ENCODE peak calls at places on chromosome 13, in seven cellular contexts. W, M, E, I, Q, D and L are unnamed samples.
A peak's percentile ranks its signal among the peaks of the same experiment; 100 is the strongest.

GRCh38 chr13:112253631-112254030 is 122.5 kb upstream of the SPACA7 start:
- DNase-seq in W (no peak), M (no peak), E (no peak), I (no peak), Q (no peak), D (no peak), L (no peak)

GRCh38 chr13:101397742-101398141 is 18.6 kb downstream of the NALCN start:
- DNase-seq in W (no peak), M (no peak), E (peak; percentile 55), I (peak; percentile 80), Q (no peak), D (peak; percentile 96), L (peak; percentile 75)

GRCh38 chr13:62113145-62113544 is 697.5 kb upstream of the PCDH20 start:
- DNase-seq in W (no peak), M (no peak), E (peak; percentile 45), I (peak; percentile 5), Q (no peak), D (no peak), L (no peak)

GRCh38 chr13:112693831-112694497 is 4.1 kb downstream of the ATP11A start:
- DNase-seq in W (no peak), M (no peak), E (peak; percentile 65), I (peak; percentile 63), Q (no peak), D (peak; percentile 36), L (peak; percentile 79)

GRCh38 chr13:39820606-39821005 is 165.1 kb downstream of the COG6 start:
- DNase-seq in W (no peak), M (no peak), E (no peak), I (no peak), Q (no peak), D (no peak), L (no peak)

GRCh38 chr13:52882803-52883202 is 34.4 kb upstream of the PCDH8 start:
- DNase-seq in W (no peak), M (no peak), E (no peak), I (no peak), Q (no peak), D (no peak), L (no peak)

GRCh38 chr13:81184556-81185265 is 843.8 kb upstream of the SPRY2 start:
- DNase-seq in W (no peak), M (no peak), E (no peak), I (peak; percentile 52), Q (no peak), D (peak; percentile 66), L (peak; percentile 56)

GRCh38 chr13:106212436-106213010 is 322.9 kb downstream of the EFNB2 start:
- DNase-seq in W (no peak), M (no peak), E (no peak), I (no peak), Q (no peak), D (no peak), L (no peak)

GRCh38 chr13:42380420-42381164 is 108.6 kb downstream of the AKAP11 start:
- DNase-seq in W (no peak), M (no peak), E (no peak), I (no peak), Q (no peak), D (no peak), L (no peak)

GRCh38 chr13:83881917-83882625 is at the start of gene SLITRK1:
- DNase-seq in W (no peak), M (peak; percentile 59), E (peak; percentile 70), I (peak; percentile 75), Q (no peak), D (peak; percentile 61), L (peak; percentile 50)

GRCh38 chr13:109874921-109875454 is 88.6 kb upstream of the IRS2 start:
- DNase-seq in W (no peak), M (peak; percentile 71), E (peak; percentile 85), I (peak; percentile 42), Q (no peak), D (peak; percentile 45), L (peak; percentile 59)

GRCh38 chr13:84126671-84127171 is 244.4 kb upstream of the SLITRK1 start:
- DNase-seq in W (no peak), M (no peak), E (peak; percentile 23), I (no peak), Q (no peak), D (no peak), L (no peak)

GRCh38 chr13:102878491-102878890 is 32.7 kb downstream of the ERCC5 start:
- DNase-seq in W (no peak), M (peak; percentile 6), E (peak; percentile 70), I (peak; percentile 58), Q (no peak), D (no peak), L (peak; percentile 64)

GRCh38 chr13:73681015-73681414 is 453.2 kb downstream of the KLF12 start:
- DNase-seq in W (no peak), M (no peak), E (no peak), I (no peak), Q (no peak), D (no peak), L (no peak)

GRCh38 chr13:34435338-34435737 is 506.7 kb upstream of the NBEA start:
- DNase-seq in W (no peak), M (no peak), E (peak; percentile 68), I (peak; percentile 29), Q (no peak), D (no peak), L (peak; percentile 37)

GRCh38 chr13:51589793-51590192 is 5.5 kb downstream of the WDFY2 start:
- DNase-seq in W (no peak), M (no peak), E (no peak), I (no peak), Q (no peak), D (peak; percentile 11), L (no peak)

GRCh38 chr13:73849292-73849691 is 284.9 kb downstream of the KLF12 start:
- DNase-seq in W (no peak), M (no peak), E (peak; percentile 80), I (peak; percentile 57), Q (no peak), D (peak; percentile 58), L (peak; percentile 67)

GRCh38 chr13:71320452-71320851 is 546.6 kb downstream of the DACH1 start:
- DNase-seq in W (no peak), M (no peak), E (peak; percentile 62), I (peak; percentile 6), Q (no peak), D (no peak), L (peak; percentile 61)

GRCh38 chr13:110334256-110334655 is 27.2 kb downstream of the COL4A2 start:
- DNase-seq in W (no peak), M (no peak), E (peak; percentile 64), I (peak; percentile 84), Q (no peak), D (no peak), L (no peak)

GRCh38 chr13:44306401-44307192 is 67.0 kb upstream of the SERP2 start:
- DNase-seq in W (peak; percentile 67), M (peak; percentile 92), E (peak; percentile 89), I (peak; percentile 99), Q (no peak), D (peak; percentile 96), L (peak; percentile 99)

GRCh38 chr13:84570831-84571230 is 688.6 kb upstream of the SLITRK1 start:
- DNase-seq in W (no peak), M (no peak), E (peak; percentile 18), I (no peak), Q (no peak), D (peak; percentile 43), L (peak; percentile 3)

GRCh38 chr13:101714195-101714594 is 261.7 kb downstream of the ITGBL1 start:
- DNase-seq in W (no peak), M (no peak), E (no peak), I (no peak), Q (no peak), D (no peak), L (no peak)

GRCh38 chr13:28658539-28658795 is 463 bp upstream of the POMP start:
- DNase-seq in W (no peak), M (no peak), E (peak; percentile 23), I (no peak), Q (no peak), D (no peak), L (no peak)

GRCh38 chr13:26019881-26020535 is 31.8 kb downstream of the SHISA2 start:
- DNase-seq in W (no peak), M (no peak), E (peak; percentile 87), I (peak; percentile 87), Q (no peak), D (no peak), L (peak; percentile 68)

GRCh38 chr13:50015263-50015662 is at the start of gene KCNRG:
- DNase-seq in W (no peak), M (no peak), E (no peak), I (peak; percentile 46), Q (no peak), D (no peak), L (peak; percentile 50)

GRCh38 chr13:31943591-31943990 is 88.0 kb upstream of the FRY start:
- DNase-seq in W (no peak), M (no peak), E (no peak), I (no peak), Q (no peak), D (no peak), L (no peak)

GRCh38 chr13:28467034-28467433 is 27.9 kb downstream of the FLT1 start:
- DNase-seq in W (no peak), M (no peak), E (no peak), I (no peak), Q (no peak), D (no peak), L (peak; percentile 18)

GRCh38 chr13:77519808-77520207 is 15.7 kb upstream of the SCEL start:
- DNase-seq in W (no peak), M (no peak), E (no peak), I (no peak), Q (no peak), D (peak; percentile 57), L (peak; percentile 11)

GRCh38 chr13:66264976-66265375 is 965.2 kb downstream of the PCDH9 start:
- DNase-seq in W (no peak), M (peak; percentile 10), E (peak; percentile 20), I (peak; percentile 51), Q (no peak), D (no peak), L (no peak)

GRCh38 chr13:31044658-31045620 is 112.5 kb downstream of the TEX26 start:
- DNase-seq in W (no peak), M (no peak), E (no peak), I (peak; percentile 2), Q (peak; percentile 45), D (no peak), L (no peak)

GRCh38 chr13:91014696-91015095 is 332.8 kb upstream of the MIR17HG start:
- DNase-seq in W (no peak), M (peak; percentile 39), E (peak; percentile 12), I (no peak), Q (no peak), D (no peak), L (no peak)

GRCh38 chr13:111531505-111531904 is 211.1 kb downstream of the TEX29 start:
- DNase-seq in W (no peak), M (no peak), E (peak; percentile 20), I (no peak), Q (no peak), D (no peak), L (peak; percentile 3)

GRCh38 chr13:36819811-36820140 is 754 bp downstream of the RFXAP start:
- DNase-seq in W (no peak), M (no peak), E (peak; percentile 40), I (peak; percentile 26), Q (peak; percentile 26), D (no peak), L (peak; percentile 38)

GRCh38 chr13:27053902-27054595 is 117.6 kb downstream of the USP12 start:
- DNase-seq in W (no peak), M (peak; percentile 32), E (peak; percentile 35), I (peak; percentile 77), Q (no peak), D (peak; percentile 79), L (peak; percentile 82)

GRCh38 chr13:28037399-28037798 is 48.9 kb upstream of the URAD start:
- DNase-seq in W (no peak), M (no peak), E (no peak), I (no peak), Q (no peak), D (peak; percentile 45), L (peak; percentile 60)

GRCh38 chr13:47310376-47310775 is 413.5 kb upstream of the HTR2A start:
- DNase-seq in W (no peak), M (peak; percentile 79), E (no peak), I (no peak), Q (no peak), D (no peak), L (peak; percentile 21)

GRCh38 chr13:50149932-50150331 is 134.7 kb downstream of the KCNRG start:
- DNase-seq in W (no peak), M (no peak), E (peak; percentile 31), I (no peak), Q (no peak), D (no peak), L (peak; percentile 46)

GRCh38 chr13:73792796-73793195 is 341.4 kb downstream of the KLF12 start:
- DNase-seq in W (no peak), M (no peak), E (no peak), I (no peak), Q (no peak), D (no peak), L (no peak)